ENCODE peak calls at places on chromosomes 11 and 22, in nine cellular contexts. R is cerebellar cortex; X is PC-9; Q is MM.1S; H is nucleus accumbens; O is activated naive CD4-positive, alpha-beta T cell; D is AG20443; N is T47D; U is skeletal muscle cell. V is an unnamed sample.
A peak's percentile ranks its signal among the peaks of the same experiment; 100 is the strongest.

GRCh38 chr11:75582935-75583709 is 21.1 kb downstream of the SERPINH1 start:
- DNase-seq in H (peak; percentile 70), R (peak; percentile 59), N (peak; percentile 92), U (no peak), O (peak; percentile 64), X (peak; percentile 47), Q (peak; percentile 38), D (peak; percentile 93), V (no peak)

GRCh38 chr11:1479678-1480118 is 6.9 kb downstream of the MOB2 start:
- DNase-seq in O (no peak), N (no peak), D (no peak), U (no peak), X (no peak), Q (no peak), H (no peak), R (no peak), V (no peak)

GRCh38 chr22:50361222-50361621 is 18.1 kb downstream of the PPP6R2 start:
- DNase-seq in Q (no peak), N (no peak), O (no peak), D (no peak), H (no peak), R (no peak), U (no peak), X (no peak), V (no peak)

GRCh38 chr22:28821452-28821851 is 21.1 kb upstream of the XBP1 start:
- DNase-seq in O (no peak), D (no peak), N (no peak), U (no peak), H (no peak), Q (no peak), R (no peak), X (no peak), V (no peak)

GRCh38 chr22:48832592-48832991 is 995.1 kb downstream of the BRD1 start:
- DNase-seq in H (no peak), R (no peak), U (no peak), O (no peak), Q (peak; percentile 90), N (no peak), D (no peak), X (no peak), V (no peak)

GRCh38 chr11:72378704-72379383 is 55.5 kb downstream of the CLPB start:
- DNase-seq in X (no peak), N (no peak), D (peak; percentile 83), O (no peak), H (no peak), Q (no peak), R (peak; percentile 63), U (peak; percentile 4), V (no peak)

GRCh38 chr22:44409211-44409648 is 88.8 kb downstream of the RTL6 start:
- DNase-seq in X (no peak), D (no peak), U (no peak), N (no peak), Q (no peak), O (no peak), H (no peak), R (peak; percentile 59), V (no peak)

GRCh38 chr22:27987557-27987956 is 68.5 kb upstream of the PITPNB start:
- DNase-seq in D (no peak), X (no peak), R (peak; percentile 22), Q (no peak), O (no peak), H (no peak), N (no peak), U (peak; percentile 89), V (no peak)

V was measured in GM04503.